ENCODE peak calls at places on chromosomes 6 and 20, in eight cellular contexts. O, Q, X, E, K, F, P and U are unnamed samples. For H3K27me3, the result is how much of the 10 kb centered on the place peaks cover.

GRCh38 chr20:43238833-43239232 is 49.1 kb upstream of the PTPRT start:
- DNase-seq in O (no peak), Q (no peak), X (no peak), E (no peak), K (peak), F (no peak), P (no peak), U (no peak)

GRCh38 chr6:82980086-82980485 is 85.6 kb downstream of the UBE3D start:
- DNase-seq in O (no peak), Q (no peak), X (peak), E (no peak), K (no peak), F (no peak), P (peak), U (no peak)

GRCh38 chr6:133746417-133746770 is 142.5 kb upstream of the TCF21 start:
- DNase-seq in O (no peak), Q (no peak), X (no peak), E (no peak), K (no peak), F (no peak), P (no peak), U (no peak)

GRCh38 chr6:31525932-31526591 is 2.7 kb upstream of the MCCD1 start:
- DNase-seq in O (peak), Q (no peak), X (peak), E (no peak), K (no peak), F (no peak), P (peak), U (no peak)

GRCh38 chr6:106572875-106573575 is 56.3 kb downstream of the RTN4IP1 start:
- DNase-seq in O (no peak), Q (no peak), X (no peak), E (no peak), K (no peak), F (no peak), P (no peak), U (no peak)

GRCh38 chr6:169859978-169860703 is 108.7 kb downstream of the ERMARD start:
- DNase-seq in O (peak), Q (peak), X (no peak), E (no peak), K (no peak), F (no peak), P (no peak), U (peak)

GRCh38 chr6:7954477-7955200 is 44.1 kb upstream of the TXNDC5 start:
- DNase-seq in O (no peak), Q (no peak), X (no peak), E (no peak), K (no peak), F (no peak), P (no peak), U (no peak)

GRCh38 chr20:63094767-63095499 is 88.2 kb upstream of the BHLHE23 start:
- DNase-seq in O (no peak), Q (no peak), X (no peak), E (no peak), K (no peak), F (no peak), P (no peak), U (no peak)

GRCh38 chr6:137223370-137224131 is 4.4 kb upstream of the IFNGR1 start:
- DNase-seq in O (no peak), Q (peak), X (peak), E (no peak), K (no peak), F (no peak), P (peak), U (no peak)

GRCh38 chr6:159983641-159984080 is 14.8 kb downstream of the IGF2R start:
- DNase-seq in O (no peak), Q (no peak), X (peak), E (no peak), K (no peak), F (no peak), P (peak), U (no peak)

GRCh38 chr6:143149771-143150170 is 89.1 kb downstream of the AIG1 start:
- DNase-seq in O (no peak), Q (no peak), X (peak), E (no peak), K (no peak), F (no peak), P (peak), U (no peak)

GRCh38 chr6:147716434-147716833 is 207.9 kb downstream of the SAMD5 start:
- DNase-seq in O (no peak), Q (no peak), X (no peak), E (no peak), K (no peak), F (no peak), P (no peak), U (no peak)

GRCh38 chr6:90098025-90098474 is 198.6 kb downstream of the BACH2 start:
- DNase-seq in O (no peak), Q (peak), X (peak), E (no peak), K (no peak), F (no peak), P (peak), U (no peak)

GRCh38 chr20:4720121-4720976 is 1.4 kb upstream of the PRND start:
- DNase-seq in O (peak), Q (peak), X (peak), E (peak), K (peak), F (peak), P (peak), U (peak)

GRCh38 chr20:36062799-36063198 is 91.7 kb upstream of the EPB41L1 start:
- DNase-seq in O (no peak), Q (no peak), X (peak), E (no peak), K (no peak), F (no peak), P (no peak), U (no peak)

GRCh38 chr6:147106759-147107401 is 97.3 kb upstream of the STXBP5 start:
- DNase-seq in O (no peak), Q (no peak), X (peak), E (no peak), K (no peak), F (no peak), P (peak), U (no peak)

GRCh38 chr6:145428656-145429173 is 306.6 kb downstream of the EPM2A start:
- DNase-seq in O (no peak), Q (no peak), X (peak), E (no peak), K (peak), F (no peak), P (peak), U (no peak)

DNA sequence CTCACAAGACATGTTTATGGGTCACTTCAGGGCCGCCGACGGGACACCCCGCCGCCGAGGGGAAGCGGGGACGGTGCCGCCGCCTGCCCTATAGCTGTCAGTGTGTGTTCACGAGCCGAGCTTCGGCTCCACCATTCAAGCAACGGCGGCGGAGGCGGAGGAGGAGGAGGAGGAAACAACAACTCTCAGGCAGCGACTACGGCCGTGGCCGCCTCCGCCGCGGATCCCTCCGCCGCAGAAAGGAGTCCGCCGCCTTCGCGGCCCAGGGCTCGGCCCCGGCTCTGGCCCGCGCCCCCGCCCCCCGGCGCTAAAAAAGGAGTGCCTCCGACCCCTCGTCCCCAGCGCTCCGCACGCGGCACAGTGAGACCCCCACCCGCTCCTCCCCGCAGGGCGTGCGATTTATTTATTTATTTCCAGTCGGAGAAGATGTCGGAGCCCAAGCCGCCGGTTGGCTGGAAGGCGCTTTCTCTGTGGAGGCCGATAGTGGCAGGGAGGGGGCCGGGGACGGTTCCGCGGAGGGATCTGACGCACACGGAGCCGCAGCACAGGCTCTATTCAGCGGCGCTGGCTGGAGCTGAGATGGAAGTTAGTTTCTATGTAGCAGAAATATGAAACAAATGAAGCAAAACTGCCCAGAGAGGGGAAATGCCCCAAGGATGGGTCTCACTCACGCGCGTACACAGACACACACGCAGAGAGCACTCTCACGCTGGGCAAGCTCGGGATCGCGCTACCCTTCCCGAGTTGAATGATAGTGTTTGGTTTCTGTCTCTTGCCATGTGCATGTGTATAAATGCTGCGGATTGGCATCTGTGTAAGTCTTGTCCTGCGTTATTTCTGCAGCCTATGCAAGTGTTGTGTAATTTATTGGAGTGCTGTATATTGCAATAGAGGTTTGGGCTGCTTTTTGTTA is at the start of gene PHIP:
- DNase-seq in O (peak), Q (peak), X (peak), E (peak), K (peak), F (peak), P (peak), U (peak)
- H3K27ac ChIP-seq in O (peak), Q (peak), X (peak), E (peak), K (peak), F (peak), P (peak), U (peak)

DNA sequence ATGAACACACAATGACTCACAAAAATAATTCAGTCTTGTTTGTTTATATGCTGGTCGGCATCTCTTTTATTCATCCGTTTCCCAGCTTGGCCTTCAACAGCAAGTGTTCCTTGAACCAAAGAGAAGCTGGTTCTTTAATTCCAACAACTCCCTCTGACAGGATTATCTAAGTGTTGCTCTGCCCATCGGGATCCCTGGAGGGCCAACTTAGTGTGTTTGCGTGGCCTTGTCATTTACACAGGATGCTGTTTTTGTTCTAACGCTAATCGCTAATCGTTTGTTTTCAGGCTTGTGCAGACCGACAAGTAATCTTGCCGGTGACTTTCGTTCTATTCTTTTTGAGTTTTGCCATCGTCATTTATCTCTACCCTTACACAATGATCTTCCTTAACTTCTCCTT is 267.4 kb upstream of the EXOC2 start:
- DNase-seq in O (no peak), Q (no peak), X (no peak), E (no peak), K (no peak), F (no peak), P (peak), U (no peak)
- H3K4me3 ChIP-seq in O (no peak), Q (no peak), X (no peak), E (no peak), K (no peak), F (no peak), P (no peak), U (no peak)

DNA sequence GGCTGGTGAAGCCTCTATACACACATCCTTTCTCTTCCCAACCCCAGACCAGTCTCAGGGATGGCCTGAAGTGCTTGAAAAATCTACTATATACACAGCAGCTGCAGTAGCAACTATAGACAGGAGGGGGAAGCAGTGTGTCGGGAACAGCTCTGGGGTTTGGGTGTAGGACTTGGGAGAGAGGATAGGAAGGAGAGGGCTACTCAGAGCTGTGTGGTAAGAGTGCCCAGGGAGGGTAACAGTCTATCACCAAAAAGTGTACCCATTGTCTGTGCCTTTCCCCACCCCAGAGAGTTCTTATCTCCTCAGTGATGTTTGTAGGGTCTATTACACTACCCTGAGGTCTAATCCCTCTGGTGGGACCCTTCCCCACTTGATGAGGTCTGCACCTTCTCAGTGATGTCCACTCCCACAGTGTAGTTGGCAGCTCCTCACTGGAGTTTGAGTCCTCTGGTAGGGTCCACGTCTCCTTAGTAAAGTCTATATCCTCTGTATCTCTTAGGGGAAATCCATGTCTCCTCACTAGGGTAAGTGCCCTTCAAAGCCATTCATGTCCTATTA is 1.5 kb upstream of the GGT7 start:
- DNase-seq in O (no peak), Q (peak), X (peak), E (peak), K (peak), F (no peak), P (peak), U (peak)
- H3K27me3 ChIP-seq in O (under half), Q (under half), X (under half), E (under half), K (under half), F (under half), P (under half), U (under half)

GRCh38 chr6:81054011-81054410 is 698.5 kb downstream of the TENT5A start:
- DNase-seq in O (no peak), Q (no peak), X (peak), E (no peak), K (no peak), F (no peak), P (no peak), U (no peak)
- H3K27ac ChIP-seq in O (no peak), Q (no peak), X (no peak), E (no peak), K (no peak), F (no peak), P (no peak), U (no peak)

GRCh38 chr20:1163653-1164052 is 21.1 kb downstream of the TMEM74B start:
- DNase-seq in O (no peak), Q (no peak), X (no peak), E (no peak), K (no peak), F (no peak), P (no peak), U (no peak)
- H3K4me3 ChIP-seq in O (no peak), Q (no peak), X (no peak), E (no peak), K (no peak), F (no peak), P (no peak), U (no peak)

GRCh38 chr6:87945966-87946365 is 101.7 kb upstream of the SPACA1 start:
- DNase-seq in O (no peak), Q (peak), X (peak), E (no peak), K (no peak), F (no peak), P (peak), U (no peak)
- H3K27me3 ChIP-seq in O (under half), Q (under half), X (under half), E (under half), K (under half), F (under half), P (under half), U (under half)